ENCODE peak calls at places on chromosomes 16 and 17, in six cellular contexts. B, Z, G, D, T and R are unnamed samples.

GRCh38 chr16:77171750-77172635 is 19.0 kb upstream of the MON1B start:
- DNase-seq in T (peak; percentile 48), Z (no peak), G (peak; percentile 66), D (no peak), B (no peak), R (no peak)

GRCh38 chr16:49855280-49855821 is 561 bp downstream of the ZNF423 start:
- DNase-seq in B (peak; percentile 91), Z (peak; percentile 82), G (peak; percentile 63), D (peak; percentile 40), T (peak; percentile 28), R (peak; percentile 65)

GRCh38 chr17:75773121-75773807 is 8.3 kb upstream of the GALK1 start:
- DNase-seq in B (no peak), G (no peak), Z (no peak), T (no peak), D (no peak), R (peak; percentile 42)

GRCh38 chr16:88810166-88810867 is 1.4 kb downstream of the APRT start:
- DNase-seq in B (no peak), D (no peak), Z (no peak), T (no peak), G (no peak), R (no peak)

GRCh38 chr17:6107791-6108190 is 37.6 kb downstream of the WSCD1 start:
- DNase-seq in B (no peak), Z (no peak), T (no peak), D (no peak), G (no peak), R (no peak)

GRCh38 chr17:81164464-81165245 is 652 bp upstream of the PVALEF start:
- DNase-seq in B (no peak), G (no peak), Z (no peak), D (no peak), T (no peak), R (no peak)

GRCh38 chr17:36778458-36778857 is 158.8 kb upstream of the LHX1 start:
- DNase-seq in D (no peak), Z (no peak), T (no peak), G (no peak), B (no peak), R (no peak)

GRCh38 chr16:56506941-56507340 is 12.9 kb downstream of the BBS2 start:
- DNase-seq in D (no peak), G (peak; percentile 56), Z (no peak), T (no peak), B (no peak), R (no peak)

GRCh38 chr16:87550510-87550961 is 51.8 kb upstream of the JPH3 start:
- DNase-seq in G (no peak), D (peak; percentile 46), Z (peak; percentile 74), T (no peak), B (peak; percentile 71), R (no peak)

GRCh38 chr16:87584271-87584670 is 18.0 kb upstream of the JPH3 start:
- DNase-seq in G (peak; percentile 44), Z (no peak), B (no peak), T (no peak), D (no peak), R (no peak)

GRCh38 chr16:81654346-81654745 is 124.7 kb upstream of the PLCG2 start:
- DNase-seq in T (no peak), Z (no peak), D (no peak), G (peak; percentile 32), B (no peak), R (no peak)

GRCh38 chr17:75565618-75566017 is 22.0 kb upstream of the MYO15B start:
- DNase-seq in Z (no peak), G (no peak), D (no peak), B (no peak), T (no peak), R (no peak)

GRCh38 chr17:49575524-49576120 is at the start of gene NXPH3:
- DNase-seq in T (no peak), D (peak; percentile 64), G (peak; percentile 33), B (peak; percentile 83), Z (peak; percentile 62), R (peak; percentile 55)

GRCh38 chr17:33290156-33290697 is 2.9 kb downstream of the ASIC2 start:
- DNase-seq in G (no peak), Z (no peak), D (no peak), B (no peak), T (no peak), R (peak; percentile 45)

GRCh38 chr17:17036520-17036998 is 5.7 kb upstream of the MPRIP start:
- DNase-seq in T (no peak), B (peak; percentile 62), Z (no peak), D (no peak), G (no peak), R (peak; percentile 25)

GRCh38 chr17:27466376-27466747 is 10.1 kb downstream of the KSR1 start:
- DNase-seq in T (no peak), D (no peak), Z (no peak), G (no peak), B (no peak), R (no peak)

GRCh38 chr16:24273511-24273910 is 17.4 kb downstream of the CACNG3 start:
- DNase-seq in G (peak; percentile 22), Z (no peak), T (no peak), D (no peak), B (no peak), R (no peak)

GRCh38 chr16:81513204-81514040 is 68.8 kb downstream of the CMIP start:
- DNase-seq in D (no peak), Z (no peak), T (no peak), B (peak; percentile 87), G (peak; percentile 32), R (peak; percentile 50)

GRCh38 chr16:1330260-1330914 is 3.1 kb upstream of the BAIAP3 start:
- DNase-seq in Z (no peak), T (no peak), B (no peak), D (no peak), G (no peak), R (no peak)